ENCODE peak calls at places on chromosomes 7 and 10, in six cellular contexts. Z is MM.1S; M is effector memory CD4-positive, alpha-beta T cell; U is stomach; T is uterus; E is cardiac muscle cell. K is an unnamed sample.

GRCh38 chr10:63977329-63977923 is 456.2 kb downstream of the REEP3 start:
- DNase-seq in Z (peak; percentile 52), M (no peak), U (no peak), T (no peak), E (peak; percentile 60), K (no peak)

GRCh38 chr10:114103286-114103685 is 59.6 kb downstream of the ADRB1 start:
- DNase-seq in Z (peak; percentile 41), M (no peak), U (no peak), T (no peak), E (peak; percentile 57), K (peak; percentile 34)

GRCh38 chr10:47419421-47419820 is 35.3 kb upstream of the ZNF488 start:
- DNase-seq in Z (no peak), M (no peak), U (no peak), T (no peak), E (no peak), K (no peak)

GRCh38 chr7:19051767-19052375 is 65.6 kb downstream of the TWIST1 start:
- DNase-seq in Z (peak; percentile 33), M (no peak), U (peak; percentile 37), T (no peak), E (no peak), K (peak; percentile 13)

GRCh38 chr7:34184466-34184865 is 279.1 kb downstream of the BMPER start:
- DNase-seq in Z (no peak), M (no peak), U (no peak), T (no peak), E (no peak), K (no peak)

GRCh38 chr7:20219062-20219445 is 1.9 kb upstream of the MACC1 start:
- DNase-seq in Z (no peak), M (no peak), U (no peak), T (no peak), E (no peak), K (no peak)

GRCh38 chr10:70267161-70267933 is 16.5 kb downstream of the NPFFR1 start:
- DNase-seq in Z (no peak), M (no peak), U (no peak), T (no peak), E (no peak), K (no peak)

GRCh38 chr10:7475954-7476353 is 65.1 kb upstream of the SFMBT2 start:
- DNase-seq in Z (no peak), M (no peak), U (no peak), T (no peak), E (peak; percentile 56), K (no peak)

GRCh38 chr10:132444877-132445351 is 47.9 kb downstream of the PWWP2B start:
- DNase-seq in Z (no peak), M (no peak), U (no peak), T (no peak), E (no peak), K (no peak)

GRCh38 chr10:71217266-71218045 is 5.1 kb downstream of the UNC5B start:
- DNase-seq in Z (no peak), M (no peak), U (no peak), T (peak; percentile 59), E (peak; percentile 76), K (no peak)

GRCh38 chr10:103765981-103766380 is 89.4 kb downstream of the SH3PXD2A start:
- DNase-seq in Z (peak; percentile 77), M (peak; percentile 59), U (peak; percentile 75), T (no peak), E (no peak), K (no peak)

DNA sequence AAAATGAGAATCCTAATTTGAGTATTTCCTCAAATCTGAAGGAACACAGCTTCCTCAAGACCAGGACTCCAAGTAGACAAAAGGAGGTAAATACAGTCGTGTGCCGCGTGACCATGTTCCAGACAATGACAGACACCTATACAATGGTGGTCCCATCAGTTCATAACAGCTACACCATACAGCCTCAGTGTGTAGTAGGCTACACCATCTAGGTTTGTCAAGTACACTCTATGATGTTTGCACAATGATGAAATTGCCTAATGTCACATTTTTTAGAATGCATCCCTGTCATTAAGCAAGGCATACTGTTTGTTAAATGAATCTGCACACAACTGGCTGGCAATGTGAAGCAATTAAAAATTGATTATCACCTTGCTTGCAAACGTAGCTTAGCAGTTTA is 107.9 kb downstream of the PROSER2 start:
- DNase-seq in Z (no peak), M (no peak), U (no peak), T (no peak), E (no peak), K (no peak)
- H3K36me3 ChIP-seq in Z (peaks cover 3% of the 10 kb centered on the region), M (peaks cover 58% of the 10 kb centered on the region), U (peaks cover 88% of the 10 kb centered on the region), T (no peaks in the 10 kb centered on the region), E (peaks cover 55% of the 10 kb centered on the region), K (peaks cover 12% of the 10 kb centered on the region)

GRCh38 chr10:13707156-13707881 is 120.6 kb downstream of the PRPF18 start:
- DNase-seq in Z (no peak), M (no peak), U (peak; percentile 75), T (peak; percentile 83), E (peak; percentile 74), K (peak; percentile 77)

GRCh38 chr10:13712799-13713581 is 126.2 kb downstream of the PRPF18 start:
- DNase-seq in Z (no peak), M (no peak), U (peak; percentile 49), T (peak; percentile 84), E (no peak), K (no peak)

GRCh38 chr10:13708256-13708990 is 121.7 kb downstream of the PRPF18 start:
- DNase-seq in Z (no peak), M (no peak), U (no peak), T (no peak), E (no peak), K (peak; percentile 77)

GRCh38 chr10:13711281-13711680 is 124.5 kb downstream of the PRPF18 start:
- DNase-seq in Z (no peak), M (no peak), U (no peak), T (no peak), E (no peak), K (no peak)

DNA sequence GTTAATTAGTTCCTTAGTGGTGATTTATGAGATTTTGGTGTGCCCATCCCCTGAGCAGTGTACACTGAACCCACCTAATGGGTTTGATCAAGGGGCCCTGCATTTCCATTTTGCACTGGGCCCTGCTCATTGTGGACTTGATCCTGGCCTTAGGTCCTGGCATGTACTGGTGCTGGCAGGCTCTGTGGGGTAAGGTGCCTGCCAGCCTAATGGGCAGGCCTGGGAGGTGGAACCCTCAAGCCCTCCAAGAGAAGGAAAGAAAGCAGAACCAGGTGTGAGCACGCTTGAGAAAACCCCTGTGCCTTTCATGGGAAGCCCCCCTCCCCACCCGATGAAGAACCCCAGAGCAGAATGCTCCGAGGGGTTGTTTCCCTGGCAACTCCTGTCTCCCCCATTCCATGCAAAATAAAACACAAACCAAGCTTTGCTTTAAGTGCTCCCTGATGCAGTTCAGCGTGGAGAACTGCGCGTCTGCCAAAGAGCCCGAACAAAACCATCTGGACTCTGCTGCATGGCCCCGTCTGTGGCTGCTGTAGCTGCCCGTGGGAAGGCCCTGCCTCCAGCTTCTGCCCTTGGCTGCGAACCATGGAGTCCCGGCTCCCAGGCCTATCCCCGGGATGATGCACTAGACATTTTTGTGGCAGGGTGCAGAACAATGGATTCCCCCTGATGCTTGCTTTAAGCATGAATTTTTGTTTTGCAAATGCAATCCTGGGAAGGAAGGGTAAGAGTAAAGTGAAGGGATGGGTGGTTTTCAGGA is 123.3 kb downstream of the PRPF18 start:
- DNase-seq in Z (no peak), M (no peak), U (peak; percentile 37), T (no peak), E (no peak), K (no peak)
- H3K4me1 ChIP-seq in Z (no peaks in the 10 kb centered on the region), M (peaks cover 5% of the 10 kb centered on the region), U (peaks cover 66% of the 10 kb centered on the region), T (no peaks in the 10 kb centered on the region), E (peaks cover 17% of the 10 kb centered on the region), K (peaks cover 5% of the 10 kb centered on the region)

GRCh38 chr10:100327701-100328009 is 2.4 kb downstream of the PKD2L1 start:
- DNase-seq in Z (no peak), M (no peak), U (no peak), T (no peak), E (no peak), K (no peak)
- H3K27me3 ChIP-seq in Z (no peaks in the 10 kb centered on the region), M (peaks cover 5% of the 10 kb centered on the region), U (peaks cover 51% of the 10 kb centered on the region), T (no peaks in the 10 kb centered on the region), E (peaks cover 18% of the 10 kb centered on the region), K (peaks cover 5% of the 10 kb centered on the region)

GRCh38 chr7:148809856-148810255 is 74.2 kb downstream of the EZH2 start:
- DNase-seq in Z (no peak), M (no peak), U (no peak), T (no peak), E (no peak), K (no peak)
- H3K36me3 ChIP-seq in Z (peaks cover 19% of the 10 kb centered on the region), M (peaks cover 16% of the 10 kb centered on the region), U (peaks cover 52% of the 10 kb centered on the region), T (no peaks in the 10 kb centered on the region), E (peaks cover 29% of the 10 kb centered on the region), K (no peaks in the 10 kb centered on the region)

GRCh38 chr10:46098379-46098778 is 52.3 kb upstream of the MSMB start:
- DNase-seq in Z (no peak), M (no peak), U (no peak), T (no peak), E (peak; percentile 27), K (no peak)

GRCh38 chr10:46106410-46107255 is 60.6 kb upstream of the MSMB start:
- DNase-seq in Z (peak; percentile 73), M (peak; percentile 31), U (peak; percentile 59), T (no peak), E (peak; percentile 82), K (peak; percentile 59)

GRCh38 chr10:46104071-46104585 is 58.1 kb upstream of the MSMB start:
- DNase-seq in Z (no peak), M (no peak), U (no peak), T (no peak), E (no peak), K (no peak)
- H3K4me1 ChIP-seq in Z (peaks cover 4% of the 10 kb centered on the region), M (peaks cover 4% of the 10 kb centered on the region), U (peaks cover 23% of the 10 kb centered on the region), T (no peaks in the 10 kb centered on the region), E (peaks cover 6% of the 10 kb centered on the region), K (peaks cover 7% of the 10 kb centered on the region)

GRCh38 chr10:129968937-129969527 is 5.0 kb upstream of the EBF3 start:
- DNase-seq in Z (no peak), M (no peak), U (no peak), T (no peak), E (peak; percentile 85), K (no peak)

GRCh38 chr10:129966370-129966769 is 2.3 kb upstream of the EBF3 start:
- DNase-seq in Z (no peak), M (no peak), U (no peak), T (no peak), E (no peak), K (no peak)

GRCh38 chr10:129968020-129968861 is 4.2 kb upstream of the EBF3 start:
- DNase-seq in Z (no peak), M (no peak), U (no peak), T (no peak), E (no peak), K (no peak)

GRCh38 chr10:129966831-129967578 is 2.9 kb upstream of the EBF3 start:
- DNase-seq in Z (no peak), M (no peak), U (no peak), T (no peak), E (peak; percentile 42), K (no peak)

DNA sequence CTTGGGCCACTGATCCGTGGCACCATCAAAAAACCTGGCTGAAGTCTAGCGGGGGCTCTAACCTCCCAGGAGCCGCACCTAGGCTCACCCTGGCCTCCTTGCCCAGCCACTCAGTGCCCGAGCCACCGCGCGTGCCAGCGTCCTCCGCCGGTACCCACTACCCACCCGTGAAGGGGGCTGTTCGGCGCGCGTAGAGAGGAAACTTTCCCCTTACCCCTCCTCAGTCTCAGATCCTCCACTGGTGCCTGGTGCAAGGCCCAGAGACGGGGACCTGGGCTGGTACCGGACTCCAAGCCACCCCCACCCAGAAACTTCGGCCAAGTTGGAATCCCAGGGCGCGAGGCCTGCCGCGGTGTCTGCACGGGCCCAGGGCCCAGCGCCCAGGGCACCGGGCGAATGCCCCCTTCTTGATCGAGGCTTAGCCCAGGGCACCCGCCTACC is 3.5 kb upstream of the EBF3 start:
- DNase-seq in Z (no peak), M (no peak), U (no peak), T (no peak), E (no peak), K (no peak)
- H3K27me3 ChIP-seq in Z (no peaks in the 10 kb centered on the region), M (peaks cover 76% of the 10 kb centered on the region), U (peaks cover 100% of the 10 kb centered on the region), T (peaks cover 65% of the 10 kb centered on the region), E (peaks cover 98% of the 10 kb centered on the region), K (peaks cover 62% of the 10 kb centered on the region)